ENCODE peak calls at places on chromosome 1, in seven cellular contexts. One of them, this sample, is unnamed.

GRCh38 chr1:85320371-85321131 is 44.1 kb upstream of the BCL10 start:
- DNase-seq in stimulated activated CD4-positive, alpha-beta T cell treated with anti-CD3 and anti-CD28 coated beads, Interleukin-15, amount 100 ng/mL, for 1 hour: no peak
- DNase-seq in iris pigment epithelial cell: peak; percentile 88
- DNase-seq in naive thymus-derived CD8-positive, alpha-beta T cell: no peak
- DNase-seq in upper lobe of right lung: no peak
- DNase-seq in left lung: no peak
- DNase-seq in omental fat pad: no peak
- DNase-seq in this sample: no peak

GRCh38 chr1:10449731-10450130 is at the start of gene CORT:
- DNase-seq in stimulated activated CD4-positive, alpha-beta T cell treated with anti-CD3 and anti-CD28 coated beads, Interleukin-15, amount 100 ng/mL, for 1 hour: no peak
- DNase-seq in iris pigment epithelial cell: no peak
- DNase-seq in naive thymus-derived CD8-positive, alpha-beta T cell: no peak
- DNase-seq in upper lobe of right lung: no peak
- DNase-seq in left lung: no peak
- DNase-seq in omental fat pad: no peak
- DNase-seq in this sample: no peak

GRCh38 chr1:201445300-201445699 is 23.7 kb downstream of the PHLDA3 start:
- DNase-seq in stimulated activated CD4-positive, alpha-beta T cell treated with anti-CD3 and anti-CD28 coated beads, Interleukin-15, amount 100 ng/mL, for 1 hour: no peak
- DNase-seq in iris pigment epithelial cell: no peak
- DNase-seq in naive thymus-derived CD8-positive, alpha-beta T cell: no peak
- DNase-seq in upper lobe of right lung: no peak
- DNase-seq in left lung: no peak
- DNase-seq in omental fat pad: no peak
- DNase-seq in this sample: no peak

GRCh38 chr1:184152502-184152901 is 101.0 kb downstream of the TSEN15 start:
- DNase-seq in stimulated activated CD4-positive, alpha-beta T cell treated with anti-CD3 and anti-CD28 coated beads, Interleukin-15, amount 100 ng/mL, for 1 hour: no peak
- DNase-seq in iris pigment epithelial cell: peak; percentile 43
- DNase-seq in naive thymus-derived CD8-positive, alpha-beta T cell: no peak
- DNase-seq in upper lobe of right lung: no peak
- DNase-seq in left lung: no peak
- DNase-seq in omental fat pad: no peak
- DNase-seq in this sample: peak; percentile 56

GRCh38 chr1:3056641-3057040 is 12.4 kb upstream of the PRDM16 start:
- DNase-seq in stimulated activated CD4-positive, alpha-beta T cell treated with anti-CD3 and anti-CD28 coated beads, Interleukin-15, amount 100 ng/mL, for 1 hour: no peak
- DNase-seq in iris pigment epithelial cell: no peak
- DNase-seq in naive thymus-derived CD8-positive, alpha-beta T cell: no peak
- DNase-seq in upper lobe of right lung: no peak
- DNase-seq in left lung: no peak
- DNase-seq in omental fat pad: no peak
- DNase-seq in this sample: no peak

GRCh38 chr1:185808675-185809074 is 74.5 kb downstream of the HMCN1 start:
- DNase-seq in stimulated activated CD4-positive, alpha-beta T cell treated with anti-CD3 and anti-CD28 coated beads, Interleukin-15, amount 100 ng/mL, for 1 hour: no peak
- DNase-seq in iris pigment epithelial cell: no peak
- DNase-seq in naive thymus-derived CD8-positive, alpha-beta T cell: no peak
- DNase-seq in upper lobe of right lung: no peak
- DNase-seq in left lung: no peak
- DNase-seq in omental fat pad: no peak
- DNase-seq in this sample: no peak

GRCh38 chr1:20227704-20228103 is 41.4 kb upstream of the PLA2G2C start:
- DNase-seq in stimulated activated CD4-positive, alpha-beta T cell treated with anti-CD3 and anti-CD28 coated beads, Interleukin-15, amount 100 ng/mL, for 1 hour: no peak
- DNase-seq in iris pigment epithelial cell: no peak
- DNase-seq in naive thymus-derived CD8-positive, alpha-beta T cell: no peak
- DNase-seq in upper lobe of right lung: no peak
- DNase-seq in left lung: no peak
- DNase-seq in omental fat pad: no peak
- DNase-seq in this sample: no peak

GRCh38 chr1:224497714-224498573 is 63.3 kb upstream of the WDR26 start:
- DNase-seq in stimulated activated CD4-positive, alpha-beta T cell treated with anti-CD3 and anti-CD28 coated beads, Interleukin-15, amount 100 ng/mL, for 1 hour: peak; percentile 42
- DNase-seq in iris pigment epithelial cell: peak; percentile 90
- DNase-seq in naive thymus-derived CD8-positive, alpha-beta T cell: no peak
- DNase-seq in upper lobe of right lung: no peak
- DNase-seq in left lung: no peak
- DNase-seq in omental fat pad: no peak
- DNase-seq in this sample: peak; percentile 47

GRCh38 chr1:158426137-158426536 is at the start of gene OR10K2:
- DNase-seq in stimulated activated CD4-positive, alpha-beta T cell treated with anti-CD3 and anti-CD28 coated beads, Interleukin-15, amount 100 ng/mL, for 1 hour: no peak
- DNase-seq in iris pigment epithelial cell: no peak
- DNase-seq in naive thymus-derived CD8-positive, alpha-beta T cell: no peak
- DNase-seq in upper lobe of right lung: no peak
- DNase-seq in left lung: no peak
- DNase-seq in omental fat pad: no peak
- DNase-seq in this sample: no peak

GRCh38 chr1:56953386-56953785 is 12.4 kb downstream of the C8B start:
- DNase-seq in stimulated activated CD4-positive, alpha-beta T cell treated with anti-CD3 and anti-CD28 coated beads, Interleukin-15, amount 100 ng/mL, for 1 hour: no peak
- DNase-seq in iris pigment epithelial cell: no peak
- DNase-seq in naive thymus-derived CD8-positive, alpha-beta T cell: no peak
- DNase-seq in upper lobe of right lung: no peak
- DNase-seq in left lung: no peak
- DNase-seq in omental fat pad: no peak
- DNase-seq in this sample: no peak

GRCh38 chr1:179742717-179743678 is at the start of gene FAM163A:
- DNase-seq in stimulated activated CD4-positive, alpha-beta T cell treated with anti-CD3 and anti-CD28 coated beads, Interleukin-15, amount 100 ng/mL, for 1 hour: no peak
- DNase-seq in iris pigment epithelial cell: no peak
- DNase-seq in naive thymus-derived CD8-positive, alpha-beta T cell: no peak
- DNase-seq in upper lobe of right lung: no peak
- DNase-seq in left lung: peak; percentile 73
- DNase-seq in omental fat pad: no peak
- DNase-seq in this sample: no peak

GRCh38 chr1:67371681-67372080 is 58.5 kb downstream of the SERBP1 start:
- DNase-seq in stimulated activated CD4-positive, alpha-beta T cell treated with anti-CD3 and anti-CD28 coated beads, Interleukin-15, amount 100 ng/mL, for 1 hour: no peak
- DNase-seq in iris pigment epithelial cell: peak; percentile 84
- DNase-seq in naive thymus-derived CD8-positive, alpha-beta T cell: no peak
- DNase-seq in upper lobe of right lung: no peak
- DNase-seq in left lung: no peak
- DNase-seq in omental fat pad: no peak
- DNase-seq in this sample: no peak

GRCh38 chr1:233655433-233655844 is 41.5 kb downstream of the KCNK1 start:
- DNase-seq in stimulated activated CD4-positive, alpha-beta T cell treated with anti-CD3 and anti-CD28 coated beads, Interleukin-15, amount 100 ng/mL, for 1 hour: no peak
- DNase-seq in iris pigment epithelial cell: no peak
- DNase-seq in naive thymus-derived CD8-positive, alpha-beta T cell: no peak
- DNase-seq in upper lobe of right lung: no peak
- DNase-seq in left lung: no peak
- DNase-seq in omental fat pad: no peak
- DNase-seq in this sample: no peak

GRCh38 chr1:231931846-231932454 is 305.4 kb downstream of the DISC1 start:
- DNase-seq in stimulated activated CD4-positive, alpha-beta T cell treated with anti-CD3 and anti-CD28 coated beads, Interleukin-15, amount 100 ng/mL, for 1 hour: peak; percentile 7
- DNase-seq in iris pigment epithelial cell: no peak
- DNase-seq in naive thymus-derived CD8-positive, alpha-beta T cell: peak; percentile 35
- DNase-seq in upper lobe of right lung: no peak
- DNase-seq in left lung: no peak
- DNase-seq in omental fat pad: no peak
- DNase-seq in this sample: no peak